ENCODE peak calls at places on chromosomes 7 and 10, in ten cellular contexts. W is HFF-Myc, U is fibroblast of mammary gland, I is choroid plexus epithelial cell, M is tibial nerve, E is stomach, S is BJ, R is GM23338, G is NT2/D1, D is NB4. C is an unnamed sample.

GRCh38 chr10:58177362-58177947 is 90.2 kb downstream of the IPMK start:
- DNase-seq in R (peak), W (no peak), D (peak), U (peak), G (no peak), S (no peak), I (peak), E (no peak), M (no peak), C (no peak)

GRCh38 chr7:155257482-155258232 is 40.0 kb upstream of the INSIG1 start:
- DNase-seq in M (peak), W (no peak), R (no peak), S (no peak), D (no peak), G (no peak), I (peak), U (peak), E (peak), C (peak)

GRCh38 chr7:18459439-18459838 is 36.1 kb upstream of the HDAC9 start:
- DNase-seq in U (no peak), W (no peak), I (no peak), M (no peak), R (no peak), D (no peak), S (no peak), G (no peak), E (no peak), C (no peak)

GRCh38 chr7:75042299-75042698 is 31.3 kb downstream of the RCC1L start:
- DNase-seq in G (no peak), W (no peak), U (peak), I (no peak), E (no peak), D (no peak), S (no peak), R (no peak), M (peak), C (no peak)

GRCh38 chr10:72367301-72367970 is 12.7 kb upstream of the DNAJB12 start:
- DNase-seq in M (no peak), S (no peak), U (peak), D (no peak), E (no peak), W (no peak), I (peak), G (no peak), R (no peak), C (no peak)

GRCh38 chr10:97796651-97797050 is 24.9 kb upstream of the SFRP5 start:
- DNase-seq in E (no peak), W (no peak), R (no peak), S (no peak), I (no peak), D (no peak), U (no peak), M (no peak), G (no peak), C (no peak)

GRCh38 chr7:96931891-96932290 is 73.5 kb upstream of the DLX6 start:
- DNase-seq in M (no peak), I (no peak), E (no peak), W (no peak), D (no peak), U (no peak), R (no peak), G (no peak), S (no peak), C (no peak)

GRCh38 chr10:17273403-17273802 is 45.4 kb downstream of the VIM start:
- DNase-seq in M (no peak), D (no peak), I (peak), R (no peak), W (peak), E (no peak), G (no peak), S (peak), U (peak), C (no peak)

GRCh38 chr10:95480901-95481491 is 80.2 kb downstream of the SORBS1 start:
- DNase-seq in R (no peak), I (no peak), U (peak), E (no peak), G (no peak), W (no peak), M (no peak), S (no peak), D (no peak), C (peak)

GRCh38 chr7:89247207-89247606 is 451.7 kb upstream of the TEX47 start:
- DNase-seq in E (no peak), G (no peak), S (no peak), D (no peak), M (no peak), R (no peak), I (no peak), W (no peak), U (no peak), C (no peak)

GRCh38 chr10:68471063-68471585 is 649 bp downstream of the DNA2 start:
- DNase-seq in U (no peak), M (no peak), R (peak), E (no peak), D (peak), W (no peak), S (no peak), G (no peak), I (no peak), C (no peak)

GRCh38 chr10:118259288-118259906 is 82.7 kb downstream of the FAM204A start:
- DNase-seq in M (no peak), U (peak), E (peak), I (peak), G (peak), D (peak), W (no peak), S (no peak), R (peak), C (no peak)

GRCh38 chr7:77351539-77352004 is 64.6 kb downstream of the GSAP start:
- DNase-seq in D (peak), W (no peak), E (peak), R (peak), U (no peak), S (no peak), G (no peak), I (peak), M (no peak), C (no peak)

GRCh38 chr10:78658645-78659632 is 409.8 kb upstream of the ZMIZ1 start:
- DNase-seq in I (no peak), U (no peak), M (no peak), D (no peak), E (no peak), S (no peak), G (no peak), R (no peak), W (no peak), C (no peak)

GRCh38 chr7:99141756-99142726 is 1.9 kb downstream of the SMURF1 start:
- DNase-seq in G (peak), R (peak), I (peak), E (peak), U (peak), D (peak), S (no peak), M (peak), W (peak), C (peak)

GRCh38 chr10:110398419-110399162 is 93.9 kb upstream of the SMNDC1 start:
- DNase-seq in I (peak), R (peak), G (peak), W (peak), U (peak), S (peak), M (no peak), E (peak), D (peak), C (no peak)

GRCh38 chr7:151078233-151079040 is 2.2 kb downstream of the FASTK start:
- DNase-seq in U (peak), G (no peak), I (peak), S (no peak), E (no peak), M (no peak), R (no peak), D (no peak), W (no peak), C (no peak)

GRCh38 chr7:27104244-27105149 is 2.0 kb upstream of the HOXA2 start:
- DNase-seq in M (no peak), S (no peak), R (no peak), G (no peak), W (no peak), D (no peak), U (peak), E (no peak), I (no peak), C (no peak)

GRCh38 chr10:100670828-100671479 is 74.4 kb upstream of the PAX2 start:
- DNase-seq in U (no peak), E (peak), D (peak), R (peak), M (no peak), I (peak), S (no peak), W (no peak), G (no peak), C (no peak)

GRCh38 chr7:73725703-73726466 is 6.4 kb upstream of the STX1A start:
- DNase-seq in E (peak), S (no peak), U (peak), W (peak), I (peak), M (peak), R (peak), G (peak), D (peak), C (peak)

GRCh38 chr10:29794776-29795635 is 160.2 kb upstream of the SVIL start:
- DNase-seq in M (no peak), R (no peak), E (no peak), I (peak), W (no peak), U (no peak), G (no peak), S (peak), D (no peak), C (no peak)

GRCh38 chr10:128894641-128895040 is 572.4 kb upstream of the MGMT start:
- DNase-seq in U (no peak), S (no peak), M (no peak), W (no peak), R (no peak), I (no peak), E (no peak), G (no peak), D (no peak), C (no peak)
- H3K4me3 ChIP-seq in U (no peak), S (no peak), M (no peak), W (no peak), R (no peak), I (no peak), E (no peak), G (no peak), D (no peak), C (no peak)

GRCh38 chr7:158442260-158442659 is 145.4 kb downstream of the PTPRN2 start:
- DNase-seq in G (no peak), W (no peak), U (no peak), I (peak), M (no peak), E (no peak), D (peak), S (no peak), R (peak), C (no peak)
- H3K4me3 ChIP-seq in G (no peak), W (no peak), U (no peak), I (no peak), M (no peak), E (no peak), D (no peak), S (no peak), R (no peak), C (no peak)

GRCh38 chr10:102467318-102467717 is 16.0 kb upstream of the C10orf95 start:
- DNase-seq in E (no peak), R (no peak), I (no peak), W (no peak), D (no peak), M (no peak), S (no peak), U (no peak), G (no peak), C (no peak)

GRCh38 chr10:102470579-102471546 is 19.5 kb upstream of the C10orf95 start:
- DNase-seq in R (no peak), E (no peak), D (no peak), G (no peak), M (no peak), I (no peak), W (no peak), S (no peak), U (no peak), C (no peak)

GRCh38 chr10:102465466-102465865 is 14.1 kb upstream of the C10orf95 start:
- DNase-seq in R (no peak), D (no peak), W (no peak), G (no peak), E (no peak), S (no peak), U (no peak), M (no peak), I (no peak), C (no peak)

GRCh38 chr10:102468683-102469082 is 17.3 kb upstream of the C10orf95 start:
- DNase-seq in W (no peak), G (no peak), E (no peak), U (peak), D (no peak), R (no peak), M (no peak), S (no peak), I (no peak), C (no peak)

GRCh38 chr10:102467971-102468438 is 16.7 kb upstream of the C10orf95 start:
- DNase-seq in I (no peak), S (no peak), U (no peak), E (peak), G (no peak), W (no peak), D (peak), R (no peak), M (no peak), C (no peak)
- H3K4me3 ChIP-seq in I (no peak), S (no peak), U (no peak), E (peak), G (no peak), W (no peak), D (no peak), R (no peak), M (no peak), C (no peak)

DNA sequence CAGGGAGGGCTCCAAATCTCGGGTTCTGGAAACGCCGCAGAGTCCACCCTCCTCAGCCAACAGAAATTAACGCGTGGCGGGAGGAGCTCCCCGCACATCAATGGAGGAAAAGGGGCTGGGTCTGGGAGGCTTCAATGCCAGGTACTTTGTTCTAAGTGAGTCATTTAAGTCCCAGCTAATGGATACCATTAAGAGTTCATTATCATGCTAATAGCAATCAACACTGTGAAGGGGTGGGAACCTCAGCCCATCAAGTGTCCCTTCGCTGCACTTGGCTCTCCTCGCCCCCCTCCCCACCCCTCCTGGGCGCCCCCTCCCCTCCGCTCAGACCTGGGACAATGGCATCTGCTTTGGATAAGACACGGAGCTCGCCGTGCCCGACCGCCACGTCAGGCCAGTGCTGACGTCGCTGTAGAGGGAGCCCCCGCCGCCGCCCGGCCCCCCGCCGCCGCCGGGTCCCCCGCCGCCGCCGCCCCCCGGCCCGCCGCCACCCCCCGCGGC is 3.0 kb downstream of the FZD8 start:
- DNase-seq in S (no peak), M (no peak), D (no peak), E (no peak), G (no peak), R (peak), U (no peak), I (no peak), W (no peak), C (no peak)
- H3K4me3 ChIP-seq in S (no peak), M (peak), D (no peak), E (peak), G (peak), R (peak), U (no peak), I (peak), W (no peak), C (no peak)

DNA sequence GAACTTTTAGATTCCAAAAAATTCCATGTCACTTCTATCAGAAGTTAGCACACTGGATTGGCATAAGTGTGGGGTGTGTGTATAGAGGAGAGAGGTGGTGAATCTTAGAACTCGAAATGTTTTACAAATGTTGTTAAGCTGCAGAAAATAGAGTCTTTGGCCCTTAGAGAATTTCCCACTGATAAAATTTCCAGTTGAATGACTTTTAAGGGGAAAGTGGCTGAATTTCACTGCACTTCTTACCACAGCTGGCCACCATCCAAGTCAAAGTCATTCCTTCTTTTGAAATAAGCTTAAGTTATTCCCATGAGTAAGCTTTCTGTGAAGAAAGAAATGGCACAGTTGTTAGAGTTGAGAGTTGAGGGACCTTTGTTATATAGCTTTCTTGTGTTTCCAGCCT is 13.8 kb downstream of the VCL start:
- DNase-seq in G (no peak), S (no peak), M (no peak), R (no peak), W (no peak), E (no peak), U (peak), D (peak), I (peak), C (peak)
- H3K4me3 ChIP-seq in G (no peak), S (no peak), M (no peak), R (no peak), W (no peak), E (no peak), U (no peak), D (no peak), I (no peak), C (no peak)

GRCh38 chr10:3287566-3288445 is 115.2 kb upstream of the PITRM1 start:
- DNase-seq in R (peak), D (no peak), M (no peak), U (no peak), W (no peak), S (no peak), G (no peak), I (no peak), E (no peak), C (no peak)
- H3K4me3 ChIP-seq in R (no peak), D (no peak), M (no peak), U (no peak), W (no peak), S (no peak), G (no peak), I (no peak), E (no peak), C (no peak)

C was measured in gastrocnemius medialis.